ENCODE peak calls at places on chromosome 11, in six cellular contexts. L is Caki2, Z is SHP77, I is EL, Q is sciatic nerve, T is substantia nigra. G is an unnamed sample.

GRCh38 chr11:15783619-15784018 is 572.7 kb downstream of the SOX6 start:
- DNase-seq in T (no peak), Z (no peak), L (no peak), Q (no peak), I (no peak), G (no peak)

GRCh38 chr11:10623797-10624761 is 55.6 kb upstream of the LYVE1 start:
- DNase-seq in L (peak), Q (peak), Z (peak), T (no peak), I (peak), G (peak)

GRCh38 chr11:43585877-43586608 is 94.5 kb upstream of the HSD17B12 start:
- DNase-seq in Z (no peak), T (no peak), Q (no peak), L (no peak), I (no peak), G (no peak)

GRCh38 chr11:95257596-95257995 is 26.6 kb upstream of the SESN3 start:
- DNase-seq in L (no peak), Z (no peak), T (no peak), I (no peak), Q (no peak), G (no peak)

GRCh38 chr11:122981388-122982264 is at the start of gene BSX:
- DNase-seq in I (peak), T (peak), Z (no peak), Q (no peak), L (peak), G (peak)

GRCh38 chr11:48054994-48055291 is 74.6 kb downstream of the PTPRJ start:
- DNase-seq in T (no peak), L (no peak), I (no peak), Z (no peak), Q (no peak), G (no peak)

GRCh38 chr11:70103256-70103975 is 25.3 kb downstream of the ANO1 start:
- DNase-seq in Q (no peak), I (no peak), T (no peak), Z (no peak), L (no peak), G (no peak)

GRCh38 chr11:32586576-32587190 is 3.1 kb downstream of the EIF3M start:
- DNase-seq in Z (no peak), Q (no peak), T (no peak), I (peak), L (peak), G (peak)

GRCh38 chr11:68963779-68964178 is 17.0 kb downstream of the MRGPRD start:
- DNase-seq in Q (peak), L (no peak), I (no peak), T (no peak), Z (no peak), G (no peak)

GRCh38 chr11:126842038-126842437 is 158.5 kb downstream of the KIRREL3 start:
- DNase-seq in Z (no peak), T (no peak), I (no peak), Q (no peak), L (peak), G (no peak)

GRCh38 chr11:75325713-75326438 is 25.6 kb downstream of the ARRB1 start:
- DNase-seq in Z (peak), L (peak), Q (no peak), I (peak), T (peak), G (peak)

GRCh38 chr11:116073854-116074837 is 569.9 kb upstream of the CADM1 start:
- DNase-seq in T (peak), I (no peak), Z (peak), Q (no peak), L (peak), G (no peak)

GRCh38 chr11:69321877-69322350 is 28.0 kb downstream of the MYEOV start:
- DNase-seq in T (no peak), I (peak), Q (no peak), L (peak), Z (no peak), G (no peak)

GRCh38 chr11:12835286-12835685 is 161.1 kb downstream of the TEAD1 start:
- DNase-seq in L (no peak), I (no peak), Q (no peak), Z (no peak), T (no peak), G (no peak)

GRCh38 chr11:31236052-31236652 is 133.4 kb downstream of the DCDC1 start:
- DNase-seq in T (no peak), Q (no peak), L (no peak), I (peak), Z (peak), G (peak)

GRCh38 chr11:77127969-77128691 is at the start of gene MYO7A:
- DNase-seq in L (no peak), I (peak), Z (peak), T (peak), Q (peak), G (no peak)

GRCh38 chr11:116853461-116854073 is 16.1 kb upstream of the APOA1 start:
- DNase-seq in T (no peak), Z (no peak), I (peak), Q (no peak), L (peak), G (peak)

GRCh38 chr11:65498042-65498726 is 661 bp upstream of the MALAT1 start:
- DNase-seq in I (peak), T (peak), Q (peak), Z (peak), L (peak), G (peak)

GRCh38 chr11:13354335-13354734 is 76.7 kb downstream of the BMAL1 start:
- DNase-seq in Z (no peak), L (no peak), T (no peak), I (peak), Q (no peak), G (peak)

GRCh38 chr11:121328967-121329653 is 36.5 kb downstream of the SC5D start:
- DNase-seq in I (no peak), Z (no peak), Q (no peak), T (no peak), L (no peak), G (peak)

GRCh38 chr11:10349806-10350205 is 44.9 kb downstream of the ADM start:
- DNase-seq in L (no peak), Z (no peak), Q (no peak), I (no peak), T (no peak), G (no peak)

GRCh38 chr11:123729602-123730001 is 11.9 kb downstream of the ZNF202 start:
- DNase-seq in Z (no peak), L (no peak), Q (no peak), I (peak), T (no peak), G (no peak)

GRCh38 chr11:107856981-107857517 is 1.5 kb downstream of the SLC35F2 start:
- DNase-seq in Z (no peak), Q (no peak), I (peak), T (no peak), L (no peak), G (no peak)

GRCh38 chr11:13251961-13252360 is 25.6 kb upstream of the BMAL1 start:
- DNase-seq in I (no peak), L (no peak), Q (no peak), T (no peak), Z (no peak), G (no peak)

GRCh38 chr11:76193219-76193618 is 13.1 kb downstream of the WNT11 start:
- DNase-seq in Z (no peak), Q (no peak), T (no peak), L (no peak), I (no peak), G (no peak)

GRCh38 chr11:134340354-134340964 is 8.7 kb downstream of the GLB1L2 start:
- DNase-seq in T (no peak), Q (no peak), I (no peak), Z (no peak), L (no peak), G (no peak)

GRCh38 chr11:28133146-28133545 is 25.0 kb downstream of the METTL15 start:
- DNase-seq in L (no peak), Q (no peak), I (peak), Z (no peak), T (no peak), G (no peak)

GRCh38 chr11:92380882-92381281 is 156.3 kb downstream of the FAT3 start:
- DNase-seq in I (peak), T (no peak), Z (no peak), L (peak), Q (no peak), G (peak)

GRCh38 chr11:57776101-57776511 is 14.5 kb downstream of the CTNND1 start:
- DNase-seq in Z (no peak), T (no peak), L (no peak), Q (no peak), I (peak), G (no peak)